ENCODE peak calls at places on chromosomes 6 and 20, in five cellular contexts. X, O, E, H and S are unnamed samples.

GRCh38 chr6:21022343-21023107 is 488.3 kb downstream of the CDKAL1 start:
- DNase-seq in O (peak; percentile 62), E (peak; percentile 85), H (peak; percentile 75), X (peak; percentile 40), S (no peak)

GRCh38 chr6:122049341-122049740 is 350.1 kb upstream of the HSF2 start:
- DNase-seq in E (no peak), O (peak; percentile 56), H (no peak), X (peak; percentile 62), S (no peak)

GRCh38 chr6:42400886-42401604 is 50.7 kb downstream of the TRERF1 start:
- DNase-seq in O (no peak), X (no peak), E (no peak), H (no peak), S (no peak)

GRCh38 chr6:157982297-157982579 is 575 bp downstream of the SYNJ2 start:
- DNase-seq in X (peak; percentile 46), O (peak; percentile 88), E (no peak), H (no peak), S (no peak)

GRCh38 chr6:6942826-6943225 is 164.9 kb upstream of the RREB1 start:
- DNase-seq in O (no peak), E (no peak), X (no peak), H (peak; percentile 21), S (peak; percentile 16)

GRCh38 chr6:106630366-106630765 is 988 bp downstream of the QRSL1 start:
- DNase-seq in O (no peak), X (no peak), E (no peak), H (no peak), S (no peak)

GRCh38 chr6:24927985-24928735 is 7.6 kb downstream of the RIPOR2 start:
- DNase-seq in H (no peak), X (peak; percentile 57), O (no peak), E (no peak), S (peak; percentile 60)

GRCh38 chr6:33756211-33756954 is 9.7 kb upstream of the IP6K3 start:
- DNase-seq in E (no peak), X (no peak), H (no peak), O (no peak), S (no peak)

GRCh38 chr6:109036588-109037320 is 57.9 kb downstream of the SESN1 start:
- DNase-seq in O (no peak), H (no peak), E (no peak), X (no peak), S (no peak)

GRCh38 chr6:153160221-153160620 is 29.1 kb upstream of the RGS17 start:
- DNase-seq in X (peak; percentile 89), O (no peak), H (no peak), E (no peak), S (no peak)

GRCh38 chr6:77773157-77773822 is 120.5 kb downstream of the MEI4 start:
- DNase-seq in H (no peak), E (no peak), O (no peak), X (no peak), S (no peak)

GRCh38 chr6:32244270-32244669 is 20.4 kb upstream of the NOTCH4 start:
- DNase-seq in E (no peak), X (no peak), O (no peak), H (no peak), S (no peak)

GRCh38 chr6:122620902-122621301 is 10.7 kb downstream of the PKIB start:
- DNase-seq in O (no peak), X (peak; percentile 23), H (no peak), E (peak; percentile 34), S (no peak)

GRCh38 chr6:34981951-34982350 is 92.9 kb downstream of the ANKS1A start:
- DNase-seq in E (no peak), O (no peak), H (no peak), X (peak; percentile 35), S (peak; percentile 15)

GRCh38 chr6:53041356-53041755 is 23.8 kb upstream of the FBXO9 start:
- DNase-seq in E (no peak), H (no peak), X (peak; percentile 73), O (no peak), S (peak; percentile 74)

GRCh38 chr6:3822747-3823445 is 26.3 kb upstream of the FAM50B start:
- DNase-seq in E (no peak), O (no peak), X (no peak), H (no peak), S (no peak)

GRCh38 chr20:50588034-50588736 is 78.0 kb downstream of the PTPN1 start:
- DNase-seq in X (peak; percentile 76), E (peak; percentile 39), O (peak; percentile 95), H (no peak), S (peak; percentile 63)

GRCh38 chr20:3199976-3200755 is 4.3 kb downstream of the DDRGK1 start:
- DNase-seq in X (no peak), H (no peak), O (no peak), E (no peak), S (no peak)
- TF ChIP-seq CTCF in X (no peak), H (no peak), O (no peak), E (no peak), S (no peak)

GRCh38 chr20:17619351-17620093 is 49.6 kb downstream of the DSTN start:
- DNase-seq in E (no peak), X (no peak), O (peak; percentile 41), H (no peak), S (no peak)
- TF ChIP-seq CTCF in E (no peak), X (no peak), O (no peak), H (no peak), S (no peak)

DNA sequence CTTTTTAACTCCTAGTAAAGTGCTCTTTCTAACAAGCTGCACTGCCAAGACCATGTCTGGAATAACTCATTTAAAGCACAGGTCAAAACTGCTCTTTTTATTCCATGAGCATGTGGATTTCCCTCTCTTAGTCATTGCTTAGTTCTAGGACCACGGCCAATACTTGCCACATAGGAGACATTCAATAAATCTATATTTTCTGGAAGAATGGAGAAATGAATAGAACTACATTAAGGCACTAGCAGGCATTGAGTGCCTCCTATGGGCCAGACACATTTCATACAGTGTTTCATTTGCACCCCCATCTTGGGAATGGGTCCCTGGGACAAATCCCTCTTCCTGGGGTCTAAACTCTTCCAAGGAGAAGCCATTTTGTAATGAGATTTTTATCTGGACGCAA is 552.8 kb upstream of the CITED2 start:
- DNase-seq in O (no peak), E (no peak), H (no peak), X (peak; percentile 87), S (peak; percentile 81)
- TF ChIP-seq CTCF in O (peak; percentile 58), E (peak; percentile 25), H (peak; percentile 48), X (peak; percentile 56), S (peak; percentile 71)

GRCh38 chr6:1904494-1904854 is 294.8 kb downstream of the FOXC1 start:
- DNase-seq in O (no peak), X (no peak), E (no peak), H (no peak), S (no peak)

GRCh38 chr6:1908784-1909183 is 299.1 kb downstream of the FOXC1 start:
- DNase-seq in O (no peak), X (no peak), H (no peak), E (no peak), S (no peak)

GRCh38 chr6:1903780-1904493 is 294.2 kb downstream of the FOXC1 start:
- DNase-seq in X (no peak), E (no peak), H (no peak), O (no peak), S (no peak)

GRCh38 chr6:1904898-1905297 is 295.2 kb downstream of the FOXC1 start:
- DNase-seq in E (no peak), X (no peak), O (no peak), H (no peak), S (no peak)

GRCh38 chr6:1906625-1907024 is 296.9 kb downstream of the FOXC1 start:
- DNase-seq in X (no peak), O (peak; percentile 59), H (no peak), E (no peak), S (no peak)
- TF ChIP-seq CTCF in X (no peak), O (no peak), H (no peak), E (no peak), S (no peak)

DNA sequence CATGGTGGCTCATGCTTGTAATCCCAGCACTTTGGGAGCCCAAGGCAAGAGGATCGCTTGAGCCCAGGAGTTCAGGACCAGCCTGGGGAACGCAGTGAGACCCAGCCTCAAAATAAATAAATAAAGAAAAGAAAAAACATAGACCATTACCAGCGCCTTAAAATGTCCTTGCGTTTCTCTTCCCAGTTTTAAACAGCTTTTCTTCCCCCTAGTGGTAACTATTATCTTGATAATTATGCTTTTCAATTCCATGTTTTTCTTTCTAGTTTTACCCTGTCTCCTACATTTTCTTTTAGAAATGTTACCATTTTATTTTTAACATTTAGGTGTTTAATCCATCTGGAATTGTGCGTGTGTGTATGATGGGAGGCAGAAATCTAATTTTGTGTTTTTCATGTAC is 24.4 kb downstream of the DNAH8 start:
- DNase-seq in O (no peak), X (peak; percentile 31), E (no peak), H (no peak), S (no peak)
- TF ChIP-seq CTCF in O (peak; percentile 71), X (peak; percentile 55), E (peak; percentile 35), H (peak; percentile 9), S (peak; percentile 72)